ENCODE peak calls at places on chromosomes 4 and X, in five cellular contexts. H, S, M, T and O are unnamed samples.

GRCh38 chr4:178086324-178086723 is 644.1 kb upstream of the AGA start:
- DNase-seq in H (no peak), S (no peak), M (no peak), T (no peak), O (no peak)

GRCh38 chr4:1009647-1010521 is 1.5 kb upstream of the FGFRL1 start:
- DNase-seq in H (peak), S (peak), M (peak), T (peak), O (peak)

GRCh38 chrX:50905334-50905733 is 5.2 kb upstream of the BMP15 start:
- DNase-seq in H (peak), S (no peak), M (no peak), T (no peak), O (no peak)

GRCh38 chrX:682892-683291 is 52.3 kb downstream of the SHOX start:
- DNase-seq in H (no peak), S (no peak), M (no peak), T (no peak), O (no peak)

GRCh38 chr4:141158219-141158618 is 24.9 kb upstream of the RNF150 start:
- DNase-seq in H (no peak), S (no peak), M (no peak), T (no peak), O (no peak)

GRCh38 chr4:147991543-147992295 is 259.8 kb downstream of the ARHGAP10 start:
- DNase-seq in H (no peak), S (no peak), M (no peak), T (no peak), O (no peak)

GRCh38 chrX:119589810-119590209 is 15.4 kb downstream of the UBE2A start:
- DNase-seq in H (no peak), S (no peak), M (no peak), T (no peak), O (no peak)

GRCh38 chr4:179145746-179146530 is 1703.7 kb upstream of the AGA start:
- DNase-seq in H (no peak), S (no peak), M (no peak), T (no peak), O (no peak)

GRCh38 chr4:82748176-82748575 is 50.4 kb downstream of the SCD5 start:
- DNase-seq in H (no peak), S (no peak), M (no peak), T (no peak), O (no peak)

GRCh38 chr4:72505314-72505744 is 63.7 kb downstream of the ADAMTS3 start:
- DNase-seq in H (no peak), S (no peak), M (peak), T (no peak), O (peak)